ENCODE peak calls at places on chromosome 2, in four cellular contexts. One of them, this sample, is unnamed.

GRCh38 chr2:153197635-153198386 is 280.8 kb downstream of the RPRM start:
- DNase-seq in body of pancreas: no peak
- DNase-seq in SK-N-SH: no peak
- DNase-seq in ovary: no peak
- DNase-seq in this sample: no peak

GRCh38 chr2:36966370-36967235 is at the start of gene STRN:
- DNase-seq in SK-N-SH: peak
- DNase-seq in ovary: peak
- DNase-seq in body of pancreas: peak
- DNase-seq in this sample: peak

GRCh38 chr2:161436411-161436810 is 20.3 kb downstream of the TBR1 start:
- DNase-seq in SK-N-SH: no peak
- DNase-seq in ovary: no peak
- DNase-seq in body of pancreas: no peak
- DNase-seq in this sample: no peak

GRCh38 chr2:127025357-127026062 is 81.4 kb downstream of the BIN1 start:
- DNase-seq in SK-N-SH: peak
- DNase-seq in ovary: no peak
- DNase-seq in body of pancreas: peak
- DNase-seq in this sample: peak

GRCh38 chr2:96144481-96145027 is 686 bp downstream of the DUSP2 start:
- DNase-seq in ovary: no peak
- DNase-seq in body of pancreas: no peak
- DNase-seq in SK-N-SH: no peak
- DNase-seq in this sample: peak

GRCh38 chr2:120452945-120453634 is 107.2 kb downstream of the INHBB start:
- DNase-seq in SK-N-SH: no peak
- DNase-seq in body of pancreas: no peak
- DNase-seq in ovary: no peak
- DNase-seq in this sample: no peak

GRCh38 chr2:176246324-176246723 is 22.9 kb upstream of the MTX2 start:
- DNase-seq in SK-N-SH: no peak
- DNase-seq in ovary: no peak
- DNase-seq in body of pancreas: no peak
- DNase-seq in this sample: no peak

GRCh38 chr2:105793230-105793975 is 48.7 kb downstream of the NCK2 start:
- DNase-seq in body of pancreas: no peak
- DNase-seq in ovary: no peak
- DNase-seq in SK-N-SH: no peak
- DNase-seq in this sample: no peak

GRCh38 chr2:40488927-40489677 is 37.2 kb upstream of the SLC8A1 start:
- DNase-seq in SK-N-SH: no peak
- DNase-seq in body of pancreas: no peak
- DNase-seq in ovary: no peak
- DNase-seq in this sample: peak

GRCh38 chr2:235614900-235615712 is 121.3 kb downstream of the AGAP1 start:
- DNase-seq in ovary: peak
- DNase-seq in SK-N-SH: no peak
- DNase-seq in body of pancreas: no peak
- DNase-seq in this sample: peak

GRCh38 chr2:61241266-61241665 is 79.3 kb downstream of the C2orf74 start:
- DNase-seq in SK-N-SH: no peak
- DNase-seq in body of pancreas: no peak
- DNase-seq in ovary: no peak
- DNase-seq in this sample: no peak

GRCh38 chr2:20917724-20918572 is 95.0 kb upstream of the LDAH start:
- DNase-seq in SK-N-SH: no peak
- DNase-seq in ovary: no peak
- DNase-seq in body of pancreas: no peak
- DNase-seq in this sample: no peak

GRCh38 chr2:105969552-105969951 is 224.5 kb downstream of the UXS1 start:
- DNase-seq in body of pancreas: no peak
- DNase-seq in SK-N-SH: peak
- DNase-seq in ovary: no peak
- DNase-seq in this sample: no peak

GRCh38 chr2:186589733-186590537 is at the start of gene ITGAV:
- DNase-seq in body of pancreas: peak
- DNase-seq in SK-N-SH: peak
- DNase-seq in ovary: peak
- DNase-seq in this sample: peak

GRCh38 chr2:199851886-199852285 is 894 bp upstream of the FTCDNL1 start:
- DNase-seq in body of pancreas: no peak
- DNase-seq in ovary: no peak
- DNase-seq in SK-N-SH: no peak
- DNase-seq in this sample: no peak

GRCh38 chr2:20900052-20900636 is 77.2 kb upstream of the LDAH start:
- DNase-seq in body of pancreas: no peak
- DNase-seq in SK-N-SH: peak
- DNase-seq in ovary: no peak
- DNase-seq in this sample: no peak

DNA sequence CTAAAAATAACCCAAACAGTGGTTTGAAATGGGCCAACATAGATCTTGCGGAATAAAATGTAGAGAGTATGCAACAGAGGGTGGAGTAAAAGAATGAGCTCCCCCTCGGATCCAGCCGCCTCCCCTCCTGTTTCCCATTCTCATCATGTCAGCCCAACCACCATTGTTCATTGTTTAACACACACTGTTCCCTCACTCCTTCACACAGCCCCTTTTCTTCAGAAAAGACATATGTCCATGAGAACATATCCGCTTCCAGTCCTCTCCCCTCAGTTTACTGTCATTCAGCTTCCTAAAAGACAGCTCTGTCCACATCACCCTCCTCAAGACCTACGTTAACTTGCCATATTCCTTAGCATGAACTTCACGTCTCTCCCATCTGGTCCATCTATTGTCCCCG is 62.9 kb upstream of the SERTAD2 start:
- DNase-seq in body of pancreas: no peak
- DNase-seq in ovary: no peak
- DNase-seq in SK-N-SH: no peak
- DNase-seq in this sample: no peak
- H3K27ac ChIP-seq in body of pancreas: no peak
- H3K27ac ChIP-seq in ovary: no peak
- H3K27ac ChIP-seq in SK-N-SH: no peak
- H3K27ac ChIP-seq in this sample: no peak

DNA sequence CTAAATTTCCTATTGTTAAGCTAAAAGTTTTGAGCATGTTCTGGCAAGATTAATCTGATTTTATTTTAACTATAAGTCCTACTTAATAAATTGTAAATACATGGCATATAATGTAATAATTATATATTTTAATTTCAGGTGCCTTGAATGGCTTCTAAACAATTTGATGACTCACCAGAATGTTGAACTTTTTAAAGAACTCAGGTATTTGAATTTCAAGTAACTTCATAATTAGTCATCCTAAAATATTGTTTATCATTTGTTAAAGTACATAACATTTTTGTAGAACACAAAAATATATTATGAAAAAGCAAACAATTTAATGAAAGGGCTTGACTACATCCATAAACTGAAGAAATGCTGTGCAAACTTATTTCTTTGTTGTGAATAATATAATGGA is 14.5 kb downstream of the GMCL1 start:
- DNase-seq in SK-N-SH: no peak
- DNase-seq in ovary: no peak
- DNase-seq in body of pancreas: no peak
- DNase-seq in this sample: no peak
- H3K27ac ChIP-seq in SK-N-SH: no peak
- H3K27ac ChIP-seq in ovary: no peak
- H3K27ac ChIP-seq in body of pancreas: no peak
- H3K27ac ChIP-seq in this sample: no peak

DNA sequence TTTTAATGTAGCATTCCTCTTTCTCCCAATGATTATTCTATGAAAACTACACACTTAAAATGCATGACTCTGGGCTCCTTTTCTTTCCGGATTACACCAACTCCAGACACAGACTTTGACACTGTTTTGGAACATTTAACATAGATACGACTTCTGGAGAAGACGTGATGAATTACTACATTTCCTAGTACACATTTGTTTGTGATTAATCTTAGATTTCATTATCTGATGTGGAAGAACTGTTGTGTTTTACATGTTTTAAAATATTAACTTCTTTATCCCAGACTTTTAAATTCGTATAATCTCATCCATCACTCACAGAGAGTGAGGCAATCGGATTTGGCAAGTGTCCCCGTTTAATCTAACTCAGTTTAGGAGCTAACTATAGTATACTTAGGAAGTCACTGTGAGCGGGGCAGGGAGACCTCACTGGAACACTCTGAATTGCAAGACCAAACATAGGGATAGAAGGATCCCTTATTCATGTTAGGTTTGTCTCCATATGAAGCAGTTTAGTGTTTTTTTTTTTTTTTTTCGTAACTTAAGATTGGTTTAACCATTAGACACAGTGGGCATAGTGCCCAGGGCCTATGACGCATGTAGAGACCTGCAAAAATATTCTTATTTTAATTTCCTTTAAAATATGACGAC is 66.7 kb downstream of the PDE1A start:
- DNase-seq in body of pancreas: peak
- DNase-seq in ovary: no peak
- DNase-seq in SK-N-SH: no peak
- DNase-seq in this sample: no peak
- H3K27ac ChIP-seq in body of pancreas: no peak
- H3K27ac ChIP-seq in ovary: no peak
- H3K27ac ChIP-seq in SK-N-SH: peak
- H3K27ac ChIP-seq in this sample: no peak

GRCh38 chr2:227411990-227412350 is 24.2 kb upstream of the SCYGR1 start:
- DNase-seq in ovary: no peak
- DNase-seq in SK-N-SH: no peak
- DNase-seq in body of pancreas: no peak
- DNase-seq in this sample: no peak
- H3K27ac ChIP-seq in ovary: no peak
- H3K27ac ChIP-seq in SK-N-SH: no peak
- H3K27ac ChIP-seq in body of pancreas: no peak
- H3K27ac ChIP-seq in this sample: no peak

DNA sequence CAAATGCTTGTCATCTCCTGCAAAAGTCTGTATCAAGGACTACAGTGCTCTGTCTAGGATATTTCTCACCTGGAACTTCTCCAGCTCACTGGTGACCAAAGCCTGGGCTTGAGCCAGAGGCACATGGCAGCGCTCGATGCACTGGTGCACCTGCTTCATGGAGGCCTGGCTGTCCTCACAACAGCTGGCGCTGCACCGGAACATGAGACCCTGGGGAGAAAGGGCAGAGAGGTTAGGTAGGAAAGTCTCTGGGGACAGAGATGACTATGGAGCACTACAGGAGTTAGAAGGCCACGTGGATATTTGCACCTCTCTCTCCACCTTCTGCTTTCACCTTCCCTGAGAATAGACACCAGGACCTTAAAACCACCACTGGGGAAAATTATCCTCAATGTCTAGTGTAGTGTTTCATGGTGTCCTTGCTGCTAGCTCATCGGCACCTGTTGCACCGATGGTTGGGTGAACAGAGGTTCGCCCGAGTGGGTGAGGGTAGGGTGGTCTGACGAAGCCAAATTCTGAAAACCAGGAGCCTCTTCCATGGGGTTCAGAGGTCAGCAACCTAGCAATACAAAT is 1.0 kb downstream of the FAM136A start:
- DNase-seq in ovary: no peak
- DNase-seq in body of pancreas: peak
- DNase-seq in SK-N-SH: no peak
- DNase-seq in this sample: no peak
- H3K27ac ChIP-seq in ovary: peak
- H3K27ac ChIP-seq in body of pancreas: peak
- H3K27ac ChIP-seq in SK-N-SH: peak
- H3K27ac ChIP-seq in this sample: no peak

GRCh38 chr2:25029183-25029554 is 12.7 kb upstream of the EFR3B start:
- DNase-seq in body of pancreas: no peak
- DNase-seq in ovary: no peak
- DNase-seq in SK-N-SH: no peak
- DNase-seq in this sample: no peak
- H3K27ac ChIP-seq in body of pancreas: no peak
- H3K27ac ChIP-seq in ovary: no peak
- H3K27ac ChIP-seq in SK-N-SH: no peak
- H3K27ac ChIP-seq in this sample: no peak

DNA sequence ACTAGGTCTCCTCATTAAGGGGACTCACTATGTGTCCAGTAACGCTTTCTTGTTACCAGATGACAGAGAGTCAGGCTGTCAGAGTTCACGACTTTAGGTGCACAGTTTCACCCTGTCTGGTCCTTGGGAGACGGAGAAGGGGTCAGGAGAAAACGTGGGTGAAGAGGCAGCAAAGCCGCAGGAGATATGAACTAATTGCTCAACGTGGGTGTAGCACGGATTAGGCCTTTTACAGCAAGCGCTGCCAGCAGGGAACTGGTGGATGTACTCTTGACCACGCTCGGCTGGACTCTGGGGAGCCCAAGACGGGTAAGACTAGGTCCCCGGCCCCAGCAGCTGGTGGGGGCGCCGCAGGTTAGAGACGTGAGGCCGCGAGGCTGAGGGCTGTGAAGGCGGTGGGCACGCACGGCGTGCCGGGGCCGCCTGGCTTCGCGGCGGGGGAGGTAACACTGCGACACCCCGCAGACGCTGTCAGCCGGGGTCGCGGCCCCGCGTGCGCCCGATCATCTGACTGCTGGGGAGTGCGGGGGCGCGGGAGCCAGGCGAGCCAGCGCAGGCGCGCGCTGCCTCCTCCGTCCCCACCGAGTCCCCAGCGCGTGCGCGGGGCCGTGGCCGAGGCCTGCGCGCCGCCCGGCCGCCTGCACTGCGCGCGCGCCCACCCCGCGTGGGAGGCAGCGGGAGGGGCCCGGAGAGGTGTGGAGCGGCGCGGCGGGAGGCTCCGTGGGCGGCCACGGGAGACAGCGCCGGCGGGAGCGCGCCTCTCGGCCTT is at the start of gene CLIP4:
- DNase-seq in body of pancreas: peak
- DNase-seq in ovary: peak
- DNase-seq in SK-N-SH: peak
- DNase-seq in this sample: peak
- H3K27ac ChIP-seq in body of pancreas: peak
- H3K27ac ChIP-seq in ovary: peak
- H3K27ac ChIP-seq in SK-N-SH: peak
- H3K27ac ChIP-seq in this sample: peak

GRCh38 chr2:240750409-240750808 is 58.7 kb downstream of the AQP12A start:
- DNase-seq in ovary: no peak
- DNase-seq in SK-N-SH: no peak
- DNase-seq in body of pancreas: no peak
- DNase-seq in this sample: no peak
- H3K27ac ChIP-seq in ovary: no peak
- H3K27ac ChIP-seq in SK-N-SH: no peak
- H3K27ac ChIP-seq in body of pancreas: no peak
- H3K27ac ChIP-seq in this sample: no peak